ENCODE peak calls at places on chromosome 20, in eight cellular contexts. I, O, M, B, Q, V, W and L are unnamed samples.

GRCh38 chr20:47041500-47041899 is 146.9 kb downstream of the EYA2 start:
- DNase-seq in V (no peak), M (no peak), O (no peak), I (no peak), W (no peak), B (no peak), Q (no peak), L (no peak)

GRCh38 chr20:64090165-64090564 is 6.0 kb upstream of the LKAAEAR1 start:
- DNase-seq in M (no peak), B (no peak), I (no peak), O (no peak), W (no peak), V (no peak), Q (no peak), L (peak)

GRCh38 chr20:61916318-61916891 is 149.3 kb downstream of the TAF4 start:
- DNase-seq in V (no peak), M (no peak), I (no peak), B (no peak), Q (no peak), O (no peak), W (no peak), L (no peak)

GRCh38 chr20:17510548-17510947 is 20.6 kb downstream of the BFSP1 start:
- DNase-seq in I (no peak), M (no peak), V (no peak), B (no peak), Q (no peak), W (no peak), O (no peak), L (no peak)

GRCh38 chr20:62697468-62697912 is 11.1 kb upstream of the NTSR1 start:
- DNase-seq in B (no peak), V (no peak), O (no peak), I (no peak), M (no peak), W (no peak), Q (no peak), L (peak)

GRCh38 chr20:22559711-22560305 is 24.6 kb downstream of the FOXA2 start:
- DNase-seq in I (no peak), W (no peak), V (no peak), O (no peak), Q (no peak), M (no peak), B (no peak), L (no peak)

GRCh38 chr20:3924304-3925112 is 35.3 kb downstream of the PANK2 start:
- DNase-seq in B (no peak), O (no peak), V (no peak), Q (no peak), M (no peak), W (no peak), I (no peak), L (no peak)

GRCh38 chr20:38581013-38581412 is at the start of gene ADIG:
- DNase-seq in Q (no peak), B (no peak), I (no peak), O (peak), V (no peak), M (no peak), W (no peak), L (no peak)